ENCODE peak calls at places on chromosomes 4 and X, in six cellular contexts. One of them, this sample, is unnamed.

GRCh38 chrX:21926527-21927278 is 13.8 kb upstream of the SMS start:
- DNase-seq in left kidney: no peak
- DNase-seq in CD8-positive, alpha-beta memory T cell: no peak
- DNase-seq in iPS DF 6.9: no peak
- DNase-seq in fibroblast of pulmonary artery: peak
- DNase-seq in B cell: no peak
- DNase-seq in this sample: no peak

GRCh38 chr4:53706422-53707032 is 115.2 kb upstream of the LNX1 start:
- DNase-seq in fibroblast of pulmonary artery: peak
- DNase-seq in iPS DF 6.9: peak
- DNase-seq in left kidney: peak
- DNase-seq in CD8-positive, alpha-beta memory T cell: no peak
- DNase-seq in B cell: peak
- DNase-seq in this sample: no peak

GRCh38 chrX:63418211-63418610 is 67.1 kb upstream of the SPIN4 start:
- DNase-seq in iPS DF 6.9: no peak
- DNase-seq in left kidney: no peak
- DNase-seq in fibroblast of pulmonary artery: no peak
- DNase-seq in B cell: no peak
- DNase-seq in CD8-positive, alpha-beta memory T cell: no peak
- DNase-seq in this sample: no peak

GRCh38 chr4:186723207-186724047 is at the start of gene FAT1:
- DNase-seq in iPS DF 6.9: no peak
- DNase-seq in fibroblast of pulmonary artery: peak
- DNase-seq in B cell: no peak
- DNase-seq in left kidney: peak
- DNase-seq in CD8-positive, alpha-beta memory T cell: no peak
- DNase-seq in this sample: peak

GRCh38 chrX:53435997-53436396 is 1.8 kb upstream of the HSD17B10 start:
- DNase-seq in iPS DF 6.9: peak
- DNase-seq in B cell: peak
- DNase-seq in fibroblast of pulmonary artery: peak
- DNase-seq in CD8-positive, alpha-beta memory T cell: peak
- DNase-seq in left kidney: peak
- DNase-seq in this sample: peak

GRCh38 chrX:110204986-110205385 is 112.9 kb downstream of the AMMECR1 start:
- DNase-seq in B cell: no peak
- DNase-seq in CD8-positive, alpha-beta memory T cell: no peak
- DNase-seq in left kidney: no peak
- DNase-seq in iPS DF 6.9: no peak
- DNase-seq in fibroblast of pulmonary artery: peak
- DNase-seq in this sample: no peak

GRCh38 chr4:182325848-182326255 is 82.7 kb downstream of the TENM3 start:
- DNase-seq in left kidney: no peak
- DNase-seq in B cell: no peak
- DNase-seq in fibroblast of pulmonary artery: no peak
- DNase-seq in iPS DF 6.9: no peak
- DNase-seq in CD8-positive, alpha-beta memory T cell: no peak
- DNase-seq in this sample: no peak

GRCh38 chrX:107199491-107199890 is 6.7 kb downstream of the NUP62CL start:
- DNase-seq in B cell: no peak
- DNase-seq in CD8-positive, alpha-beta memory T cell: no peak
- DNase-seq in iPS DF 6.9: no peak
- DNase-seq in fibroblast of pulmonary artery: no peak
- DNase-seq in left kidney: no peak
- DNase-seq in this sample: no peak

GRCh38 chr4:152357206-152357605 is 178.7 kb downstream of the FBXW7 start:
- DNase-seq in B cell: no peak
- DNase-seq in left kidney: no peak
- DNase-seq in iPS DF 6.9: no peak
- DNase-seq in fibroblast of pulmonary artery: peak
- DNase-seq in CD8-positive, alpha-beta memory T cell: no peak
- DNase-seq in this sample: no peak

GRCh38 chr4:134906404-134907023 is 704.9 kb upstream of the PABPC4L start:
- DNase-seq in CD8-positive, alpha-beta memory T cell: no peak
- DNase-seq in fibroblast of pulmonary artery: peak
- DNase-seq in left kidney: peak
- DNase-seq in iPS DF 6.9: no peak
- DNase-seq in B cell: no peak
- DNase-seq in this sample: no peak

GRCh38 chr4:178275671-178276360 is 833.6 kb upstream of the AGA start:
- DNase-seq in B cell: no peak
- DNase-seq in CD8-positive, alpha-beta memory T cell: no peak
- DNase-seq in iPS DF 6.9: no peak
- DNase-seq in fibroblast of pulmonary artery: no peak
- DNase-seq in left kidney: no peak
- DNase-seq in this sample: no peak

GRCh38 chr4:77146426-77147399 is 10.3 kb upstream of the CCNG2 start:
- DNase-seq in iPS DF 6.9: no peak
- DNase-seq in left kidney: no peak
- DNase-seq in B cell: no peak
- DNase-seq in fibroblast of pulmonary artery: no peak
- DNase-seq in CD8-positive, alpha-beta memory T cell: no peak
- DNase-seq in this sample: no peak

GRCh38 chr4:6471303-6472007 is 959 bp downstream of the PPP2R2C start:
- DNase-seq in left kidney: no peak
- DNase-seq in fibroblast of pulmonary artery: no peak
- DNase-seq in CD8-positive, alpha-beta memory T cell: no peak
- DNase-seq in B cell: no peak
- DNase-seq in iPS DF 6.9: no peak
- DNase-seq in this sample: peak

GRCh38 chrX:48956728-48957414 is 536 bp downstream of the OTUD5 start:
- DNase-seq in fibroblast of pulmonary artery: no peak
- DNase-seq in iPS DF 6.9: no peak
- DNase-seq in CD8-positive, alpha-beta memory T cell: peak
- DNase-seq in left kidney: peak
- DNase-seq in B cell: peak
- DNase-seq in this sample: no peak

GRCh38 chr4:58050439-58050838 is 940.3 kb upstream of the IGFBP7 start:
- DNase-seq in left kidney: no peak
- DNase-seq in iPS DF 6.9: no peak
- DNase-seq in B cell: no peak
- DNase-seq in CD8-positive, alpha-beta memory T cell: no peak
- DNase-seq in fibroblast of pulmonary artery: no peak
- DNase-seq in this sample: no peak

GRCh38 chr4:184503869-184504300 is 29.5 kb upstream of the IRF2 start:
- DNase-seq in iPS DF 6.9: no peak
- DNase-seq in CD8-positive, alpha-beta memory T cell: peak
- DNase-seq in fibroblast of pulmonary artery: peak
- DNase-seq in left kidney: no peak
- DNase-seq in B cell: peak
- DNase-seq in this sample: no peak

GRCh38 chrX:109732319-109732779 is 708 bp downstream of the ACSL4 start:
- DNase-seq in fibroblast of pulmonary artery: peak
- DNase-seq in iPS DF 6.9: no peak
- DNase-seq in B cell: peak
- DNase-seq in left kidney: peak
- DNase-seq in CD8-positive, alpha-beta memory T cell: peak
- DNase-seq in this sample: no peak

This sample was measured in 8988T.